ENCODE peak calls at places on chromosomes 2 and 18, in ten cellular contexts. One of them, this sample, is unnamed. For H3K4me1, the result is how much of the 10 kb centered on the place peaks cover.

GRCh38 chr18:35283923-35284794 is 5.9 kb downstream of the ZSCAN30 start:
- DNase-seq in IMR-90: no peak
- DNase-seq in Peyer's patch: no peak
- DNase-seq in A549: no peak
- DNase-seq in stomach: no peak
- DNase-seq in esophagus squamous epithelium: no peak
- DNase-seq in HCT116: no peak
- DNase-seq in heart left ventricle: no peak
- DNase-seq in suprapubic skin: no peak
- DNase-seq in prostate gland: no peak
- DNase-seq in this sample: no peak

GRCh38 chr2:137168564-137168963 is 403.2 kb downstream of the THSD7B start:
- DNase-seq in IMR-90: no peak
- DNase-seq in Peyer's patch: no peak
- DNase-seq in A549: no peak
- DNase-seq in stomach: no peak
- DNase-seq in esophagus squamous epithelium: no peak
- DNase-seq in HCT116: no peak
- DNase-seq in heart left ventricle: no peak
- DNase-seq in suprapubic skin: no peak
- DNase-seq in prostate gland: no peak
- DNase-seq in this sample: no peak

GRCh38 chr2:150141241-150142001 is 346.0 kb downstream of the RND3 start:
- DNase-seq in IMR-90: peak
- DNase-seq in Peyer's patch: no peak
- DNase-seq in A549: no peak
- DNase-seq in stomach: no peak
- DNase-seq in esophagus squamous epithelium: no peak
- DNase-seq in HCT116: no peak
- DNase-seq in heart left ventricle: no peak
- DNase-seq in suprapubic skin: no peak
- DNase-seq in prostate gland: no peak
- DNase-seq in this sample: no peak

GRCh38 chr18:76494181-76494540 is 881 bp downstream of the ZNF516 start:
- DNase-seq in IMR-90: peak
- DNase-seq in Peyer's patch: peak
- DNase-seq in A549: peak
- DNase-seq in stomach: no peak
- DNase-seq in esophagus squamous epithelium: no peak
- DNase-seq in HCT116: no peak
- DNase-seq in heart left ventricle: peak
- DNase-seq in suprapubic skin: peak
- DNase-seq in prostate gland: no peak
- DNase-seq in this sample: peak

GRCh38 chr2:237278593-237278992 is 135.4 kb downstream of the COL6A3 start:
- DNase-seq in IMR-90: peak
- DNase-seq in Peyer's patch: no peak
- DNase-seq in A549: no peak
- DNase-seq in stomach: no peak
- DNase-seq in esophagus squamous epithelium: no peak
- DNase-seq in HCT116: no peak
- DNase-seq in heart left ventricle: peak
- DNase-seq in suprapubic skin: peak
- DNase-seq in prostate gland: no peak
- DNase-seq in this sample: peak

GRCh38 chr2:231512222-231512621 is 18.0 kb downstream of the NMUR1 start:
- DNase-seq in IMR-90: no peak
- DNase-seq in Peyer's patch: no peak
- DNase-seq in A549: no peak
- DNase-seq in stomach: no peak
- DNase-seq in esophagus squamous epithelium: no peak
- DNase-seq in HCT116: no peak
- DNase-seq in heart left ventricle: no peak
- DNase-seq in suprapubic skin: peak
- DNase-seq in prostate gland: no peak
- DNase-seq in this sample: no peak

GRCh38 chr2:61017003-61017555 is 441 bp upstream of the PEX13 start:
- DNase-seq in IMR-90: peak
- DNase-seq in Peyer's patch: peak
- DNase-seq in A549: peak
- DNase-seq in stomach: peak
- DNase-seq in esophagus squamous epithelium: peak
- DNase-seq in HCT116: peak
- DNase-seq in heart left ventricle: peak
- DNase-seq in suprapubic skin: peak
- DNase-seq in prostate gland: peak
- DNase-seq in this sample: peak

GRCh38 chr2:142693171-142693950 is 184.1 kb upstream of the KYNU start:
- DNase-seq in IMR-90: no peak
- DNase-seq in Peyer's patch: peak
- DNase-seq in A549: no peak
- DNase-seq in stomach: no peak
- DNase-seq in esophagus squamous epithelium: no peak
- DNase-seq in HCT116: no peak
- DNase-seq in heart left ventricle: no peak
- DNase-seq in suprapubic skin: no peak
- DNase-seq in prostate gland: no peak
- DNase-seq in this sample: no peak

GRCh38 chr2:100228415-100228814 is 86.0 kb upstream of the AFF3 start:
- DNase-seq in IMR-90: no peak
- DNase-seq in Peyer's patch: no peak
- DNase-seq in A549: no peak
- DNase-seq in stomach: no peak
- DNase-seq in esophagus squamous epithelium: no peak
- DNase-seq in HCT116: no peak
- DNase-seq in heart left ventricle: no peak
- DNase-seq in suprapubic skin: no peak
- DNase-seq in prostate gland: no peak
- DNase-seq in this sample: no peak

GRCh38 chr2:164976301-164976700 is 21.0 kb upstream of the SLC38A11 start:
- DNase-seq in IMR-90: no peak
- DNase-seq in Peyer's patch: no peak
- DNase-seq in A549: no peak
- DNase-seq in stomach: no peak
- DNase-seq in esophagus squamous epithelium: no peak
- DNase-seq in HCT116: no peak
- DNase-seq in heart left ventricle: no peak
- DNase-seq in suprapubic skin: no peak
- DNase-seq in prostate gland: no peak
- DNase-seq in this sample: no peak

GRCh38 chr18:55000529-55000928 is 41.3 kb upstream of the CCDC68 start:
- DNase-seq in IMR-90: no peak
- DNase-seq in Peyer's patch: no peak
- DNase-seq in A549: no peak
- DNase-seq in stomach: no peak
- DNase-seq in esophagus squamous epithelium: no peak
- DNase-seq in HCT116: no peak
- DNase-seq in heart left ventricle: no peak
- DNase-seq in suprapubic skin: no peak
- DNase-seq in prostate gland: no peak
- DNase-seq in this sample: no peak

GRCh38 chr2:227510620-227510958 is 38.6 kb downstream of the AGFG1 start:
- DNase-seq in IMR-90: no peak
- DNase-seq in Peyer's patch: no peak
- DNase-seq in A549: no peak
- DNase-seq in stomach: no peak
- DNase-seq in esophagus squamous epithelium: no peak
- DNase-seq in HCT116: no peak
- DNase-seq in heart left ventricle: no peak
- DNase-seq in suprapubic skin: no peak
- DNase-seq in prostate gland: no peak
- DNase-seq in this sample: no peak

GRCh38 chr2:95023222-95023597 is 2.3 kb upstream of the MAL start:
- DNase-seq in IMR-90: no peak
- DNase-seq in Peyer's patch: no peak
- DNase-seq in A549: no peak
- DNase-seq in stomach: peak
- DNase-seq in esophagus squamous epithelium: no peak
- DNase-seq in HCT116: peak
- DNase-seq in heart left ventricle: no peak
- DNase-seq in suprapubic skin: no peak
- DNase-seq in prostate gland: no peak
- DNase-seq in this sample: no peak

GRCh38 chr18:49300538-49300937 is 159.9 kb downstream of the DYM start:
- DNase-seq in IMR-90: no peak
- DNase-seq in Peyer's patch: no peak
- DNase-seq in A549: no peak
- DNase-seq in stomach: no peak
- DNase-seq in esophagus squamous epithelium: no peak
- DNase-seq in HCT116: no peak
- DNase-seq in heart left ventricle: no peak
- DNase-seq in suprapubic skin: no peak
- DNase-seq in prostate gland: no peak
- DNase-seq in this sample: no peak
- TF ChIP-seq POLR2A in IMR-90: no peak
- TF ChIP-seq POLR2A in Peyer's patch: no peak
- TF ChIP-seq POLR2A in A549: no peak
- TF ChIP-seq POLR2A in stomach: no peak
- TF ChIP-seq POLR2A in esophagus squamous epithelium: no peak
- TF ChIP-seq POLR2A in HCT116: no peak
- TF ChIP-seq POLR2A in heart left ventricle: no peak
- TF ChIP-seq POLR2A in suprapubic skin: no peak
- TF ChIP-seq POLR2A in prostate gland: no peak
- TF ChIP-seq POLR2A in this sample: no peak

DNA sequence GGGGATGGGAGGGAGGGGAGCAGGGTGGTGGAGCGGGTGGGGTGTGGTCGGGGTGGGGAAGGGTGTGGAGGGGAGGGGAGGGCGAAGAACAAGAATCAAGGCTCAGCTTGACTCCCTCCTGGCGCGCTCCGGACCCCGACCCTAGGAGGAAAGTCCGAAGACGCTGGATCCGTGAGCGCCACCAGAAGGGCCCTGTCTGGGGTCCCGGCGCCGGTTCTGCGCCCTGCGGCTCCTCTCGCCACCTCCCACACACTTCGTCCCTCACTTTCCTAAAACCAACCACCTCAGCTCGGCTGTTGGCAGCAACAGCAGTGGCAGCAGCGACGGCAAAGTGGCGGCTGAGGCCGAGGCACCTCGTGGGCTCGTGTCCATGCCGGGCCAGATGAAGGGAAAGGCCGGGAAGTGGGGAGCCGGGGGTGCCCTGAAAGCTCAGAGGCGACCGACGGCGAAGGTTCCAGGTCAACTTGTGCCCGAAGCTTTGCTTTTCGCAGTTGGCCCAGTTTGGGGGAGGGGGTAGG is 2.1 kb downstream of the KLHL14 start:
- DNase-seq in IMR-90: no peak
- DNase-seq in Peyer's patch: peak
- DNase-seq in A549: no peak
- DNase-seq in stomach: no peak
- DNase-seq in esophagus squamous epithelium: no peak
- DNase-seq in HCT116: no peak
- DNase-seq in heart left ventricle: peak
- DNase-seq in suprapubic skin: no peak
- DNase-seq in prostate gland: no peak
- DNase-seq in this sample: no peak
- H3K4me3 ChIP-seq in IMR-90: no peak
- H3K4me3 ChIP-seq in Peyer's patch: peak
- H3K4me3 ChIP-seq in A549: peak
- H3K4me3 ChIP-seq in stomach: peak
- H3K4me3 ChIP-seq in esophagus squamous epithelium: peak
- H3K4me3 ChIP-seq in HCT116: no peak
- H3K4me3 ChIP-seq in heart left ventricle: peak
- H3K4me3 ChIP-seq in suprapubic skin: peak
- H3K4me3 ChIP-seq in prostate gland: peak
- H3K4me3 ChIP-seq in this sample: peak

DNA sequence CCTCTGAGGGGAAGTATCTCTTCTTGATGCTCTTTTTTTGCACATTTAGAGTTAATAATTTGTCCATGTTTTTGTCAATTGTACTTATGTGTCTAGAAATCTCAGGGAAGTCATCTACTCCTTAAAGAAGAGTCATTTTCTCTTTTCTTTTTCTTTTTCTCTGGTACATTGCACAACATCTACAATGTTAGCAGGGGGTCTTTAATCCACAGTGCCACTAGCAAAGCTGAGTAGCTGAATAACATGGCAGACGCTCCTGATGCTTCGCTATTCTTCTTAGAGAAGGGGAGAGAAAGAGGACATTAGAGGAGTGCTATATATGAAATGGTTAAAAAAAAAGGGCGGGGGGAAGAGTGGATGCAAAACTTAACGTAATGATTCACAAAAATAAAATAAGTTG is 399.6 kb upstream of the CWC22 start:
- DNase-seq in IMR-90: no peak
- DNase-seq in Peyer's patch: no peak
- DNase-seq in A549: no peak
- DNase-seq in stomach: no peak
- DNase-seq in esophagus squamous epithelium: no peak
- DNase-seq in HCT116: no peak
- DNase-seq in heart left ventricle: no peak
- DNase-seq in suprapubic skin: no peak
- DNase-seq in prostate gland: no peak
- DNase-seq in this sample: no peak
- H3K4me1 ChIP-seq in IMR-90: under half
- H3K4me1 ChIP-seq in Peyer's patch: under half
- H3K4me1 ChIP-seq in A549: under half
- H3K4me1 ChIP-seq in stomach: under half
- H3K4me1 ChIP-seq in esophagus squamous epithelium: under half
- H3K4me1 ChIP-seq in HCT116: under half
- H3K4me1 ChIP-seq in heart left ventricle: under half
- H3K4me1 ChIP-seq in suprapubic skin: under half
- H3K4me1 ChIP-seq in prostate gland: under half
- H3K4me1 ChIP-seq in this sample: under half

DNA sequence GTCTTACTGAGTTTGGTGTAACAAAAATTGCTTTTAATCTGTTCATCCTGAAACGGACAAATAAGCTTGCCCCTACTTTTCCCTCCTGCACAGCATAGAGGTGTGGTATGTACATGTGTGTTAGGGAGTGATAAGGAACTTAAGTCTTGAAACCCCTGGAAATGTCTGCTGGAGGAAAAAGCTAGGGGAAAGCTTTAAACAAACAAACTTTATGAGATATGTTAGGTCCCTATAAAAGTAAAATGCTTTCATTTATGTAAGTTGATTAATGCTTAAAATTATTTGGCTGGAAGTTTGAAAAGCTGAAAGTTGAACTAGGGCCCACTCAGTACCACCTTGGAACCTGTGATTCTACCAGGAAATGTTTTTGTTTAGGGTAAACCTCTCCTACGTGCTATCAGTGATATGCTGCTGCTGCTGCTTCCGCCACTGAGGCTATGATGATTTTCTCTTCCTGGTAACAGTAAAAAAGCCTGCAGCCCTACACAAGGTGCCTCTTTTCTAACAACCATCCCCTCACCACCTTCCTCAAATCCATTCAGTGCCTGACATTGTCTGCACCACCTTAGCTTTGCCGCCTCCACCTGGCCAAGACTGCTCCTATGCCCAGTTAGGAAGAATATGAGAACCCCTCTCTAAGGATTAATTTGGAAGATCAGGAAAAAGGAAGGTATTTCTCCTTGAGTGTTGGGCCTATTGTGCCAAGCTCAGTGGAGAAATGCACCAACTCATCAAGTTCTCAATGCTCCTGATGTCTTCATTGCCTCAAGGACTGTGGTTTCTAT is 2.5 kb upstream of the YES1 start:
- DNase-seq in IMR-90: no peak
- DNase-seq in Peyer's patch: no peak
- DNase-seq in A549: no peak
- DNase-seq in stomach: no peak
- DNase-seq in esophagus squamous epithelium: no peak
- DNase-seq in HCT116: no peak
- DNase-seq in heart left ventricle: no peak
- DNase-seq in suprapubic skin: no peak
- DNase-seq in prostate gland: no peak
- DNase-seq in this sample: no peak
- TF ChIP-seq POLR2A in IMR-90: no peak
- TF ChIP-seq POLR2A in Peyer's patch: no peak
- TF ChIP-seq POLR2A in A549: no peak
- TF ChIP-seq POLR2A in stomach: no peak
- TF ChIP-seq POLR2A in esophagus squamous epithelium: no peak
- TF ChIP-seq POLR2A in HCT116: no peak
- TF ChIP-seq POLR2A in heart left ventricle: no peak
- TF ChIP-seq POLR2A in suprapubic skin: no peak
- TF ChIP-seq POLR2A in prostate gland: no peak
- TF ChIP-seq POLR2A in this sample: no peak

GRCh38 chr2:240452471-240453256 is 17.2 kb downstream of the GPC1 start:
- DNase-seq in IMR-90: peak
- DNase-seq in Peyer's patch: peak
- DNase-seq in A549: peak
- DNase-seq in stomach: peak
- DNase-seq in esophagus squamous epithelium: no peak
- DNase-seq in HCT116: no peak
- DNase-seq in heart left ventricle: peak
- DNase-seq in suprapubic skin: peak
- DNase-seq in prostate gland: peak
- DNase-seq in this sample: peak
- H3K4me3 ChIP-seq in IMR-90: peak
- H3K4me3 ChIP-seq in Peyer's patch: peak
- H3K4me3 ChIP-seq in A549: peak
- H3K4me3 ChIP-seq in stomach: peak
- H3K4me3 ChIP-seq in esophagus squamous epithelium: peak
- H3K4me3 ChIP-seq in HCT116: peak
- H3K4me3 ChIP-seq in heart left ventricle: peak
- H3K4me3 ChIP-seq in suprapubic skin: peak
- H3K4me3 ChIP-seq in prostate gland: peak
- H3K4me3 ChIP-seq in this sample: peak